ENCODE peak calls at places on chromosome 18, in seven cellular contexts. W is IMR-90, Q is mesendoderm, C is mesenchymal stem cell, A is H9, O is trophoblast cell, F is H1. D is an unnamed sample.

GRCh38 chr18:58456625-58457024 is 172.3 kb downstream of the ALPK2 start:
- DNase-seq in W (no peak), Q (no peak), C (no peak), A (no peak), O (no peak), F (no peak), D (no peak)

GRCh38 chr18:331231-331771 is 63.5 kb upstream of the THOC1 start:
- DNase-seq in W (no peak), Q (no peak), C (no peak), A (no peak), O (no peak), F (no peak), D (no peak)

GRCh38 chr18:32091724-32092421 is at the start of gene RNF138:
- DNase-seq in W (peak; percentile 76), Q (peak; percentile 92), C (peak; percentile 90), A (peak; percentile 88), O (peak; percentile 88), F (peak; percentile 86), D (peak; percentile 81)

GRCh38 chr18:73118121-73118816 is 250.5 kb upstream of the NETO1 start:
- DNase-seq in W (peak; percentile 72), Q (no peak), C (peak; percentile 79), A (no peak), O (peak; percentile 10), F (no peak), D (no peak)

GRCh38 chr18:61154866-61155265 is 178.4 kb upstream of the CDH20 start:
- DNase-seq in W (no peak), Q (no peak), C (no peak), A (no peak), O (no peak), F (no peak), D (no peak)

GRCh38 chr18:67590571-67591141 is 74.1 kb upstream of the DSEL start:
- DNase-seq in W (peak; percentile 52), Q (peak; percentile 94), C (peak; percentile 8), A (no peak), O (no peak), F (no peak), D (no peak)

GRCh38 chr18:48842259-48843061 is 108.3 kb downstream of the SMAD7 start:
- DNase-seq in W (no peak), Q (peak; percentile 74), C (peak; percentile 75), A (no peak), O (no peak), F (no peak), D (no peak)

GRCh38 chr18:79367480-79367879 is 28.2 kb upstream of the NFATC1 start:
- DNase-seq in W (no peak), Q (no peak), C (no peak), A (no peak), O (no peak), F (no peak), D (no peak)

GRCh38 chr18:9201224-9201623 is 64.6 kb downstream of the ANKRD12 start:
- DNase-seq in W (no peak), Q (no peak), C (no peak), A (no peak), O (no peak), F (no peak), D (no peak)

GRCh38 chr18:35127201-35127600 is 86.0 kb downstream of the MAPRE2 start:
- DNase-seq in W (peak; percentile 8), Q (peak; percentile 80), C (no peak), A (peak; percentile 67), O (peak; percentile 8), F (no peak), D (no peak)

GRCh38 chr18:59559528-59559927 is 137.7 kb downstream of the CCBE1 start:
- DNase-seq in W (no peak), Q (no peak), C (no peak), A (no peak), O (no peak), F (no peak), D (no peak)
- H2BK5ac ChIP-seq in W (no peak overlapping the region), Q (no peak overlapping the region), C (no peak overlapping the region), A (no peak overlapping the region), O (no peak overlapping the region), F (no peak overlapping the region), D (no peak overlapping the region)

GRCh38 chr18:74694436-74694835 is 96.8 kb downstream of the ZNF407 start:
- DNase-seq in W (no peak), Q (no peak), C (no peak), A (no peak), O (no peak), F (no peak), D (no peak)

GRCh38 chr18:74695170-74695569 is 97.5 kb downstream of the ZNF407 start:
- DNase-seq in W (no peak), Q (no peak), C (no peak), A (no peak), O (no peak), F (no peak), D (no peak)

GRCh38 chr18:74689251-74689650 is 91.6 kb downstream of the ZNF407 start:
- DNase-seq in W (peak; percentile 79), Q (no peak), C (peak; percentile 7), A (no peak), O (no peak), F (no peak), D (no peak)

GRCh38 chr18:74692367-74693013 is 94.8 kb downstream of the ZNF407 start:
- DNase-seq in W (no peak), Q (no peak), C (no peak), A (no peak), O (no peak), F (no peak), D (no peak)
- H3K23ac ChIP-seq in W (no peak overlapping the region), Q (no peak overlapping the region), C (no peak overlapping the region), A (no peak overlapping the region), O (no peak overlapping the region), F (no peak overlapping the region), D (no peak overlapping the region)

DNA sequence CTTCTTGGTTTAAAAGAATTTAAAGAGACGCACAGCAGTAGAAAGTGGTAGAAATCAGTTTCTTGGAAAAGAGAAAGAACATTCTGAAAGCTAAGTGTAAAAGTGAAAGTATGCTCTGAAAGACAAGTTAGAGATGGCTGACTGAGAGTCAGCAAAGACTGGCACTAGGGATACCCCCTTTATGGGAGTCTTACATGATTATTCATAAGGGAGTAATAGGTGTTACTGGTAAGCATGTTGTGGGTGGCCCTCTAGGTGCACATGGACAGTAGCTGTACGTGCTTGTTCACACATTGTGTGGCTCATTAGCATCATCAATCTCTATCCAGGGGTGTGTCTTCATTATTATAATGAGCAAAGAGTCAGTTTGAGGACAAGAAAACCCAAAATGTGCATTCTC is 816.2 kb downstream of the CBLN2 start:
- DNase-seq in W (no peak), Q (no peak), C (no peak), A (no peak), O (no peak), F (no peak), D (no peak)
- H2BK5ac ChIP-seq in W (no peak overlapping the region), Q (no peak overlapping the region), C (no peak overlapping the region), A (no peak overlapping the region), O (no peak overlapping the region), F (no peak overlapping the region), D (no peak overlapping the region)

DNA sequence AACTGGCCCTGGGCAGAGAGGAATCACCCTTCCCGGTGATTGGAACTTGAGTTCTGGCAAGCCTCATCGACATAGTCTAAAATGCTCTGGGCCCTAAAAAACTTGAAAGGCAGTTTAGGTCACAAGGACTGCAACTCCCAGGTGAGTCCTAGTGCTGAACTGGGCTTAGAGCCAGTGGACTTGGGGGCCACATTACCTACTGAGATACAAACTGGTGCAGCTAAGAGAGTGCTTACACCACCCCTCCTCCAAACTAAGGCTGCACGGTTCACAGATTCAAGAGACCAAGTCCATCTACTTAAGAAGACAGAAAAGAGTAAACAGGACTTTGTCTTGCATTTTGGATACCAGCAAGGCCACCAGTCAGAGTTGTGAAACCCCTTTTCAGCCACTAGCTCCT is 25.3 kb downstream of the ZNF519 start:
- DNase-seq in W (no peak), Q (no peak), C (no peak), A (no peak), O (no peak), F (no peak), D (no peak)
- H3K23ac ChIP-seq in W (no peak overlapping the region), Q (no peak overlapping the region), C (no peak overlapping the region), A (no peak overlapping the region), O (no peak overlapping the region), F (no peak overlapping the region), D (no peak overlapping the region)

GRCh38 chr18:22067682-22068081 is 101.7 kb upstream of the GATA6 start:
- DNase-seq in W (no peak), Q (no peak), C (no peak), A (no peak), O (no peak), F (no peak), D (no peak)
- H2BK5ac ChIP-seq in W (no peak overlapping the region), Q (peak overlapping the region; percentile 53), C (no peak overlapping the region), A (no peak overlapping the region), O (no peak overlapping the region), F (no peak overlapping the region), D (no peak overlapping the region)

D was measured in neuronal stem cell.